ENCODE peak calls at places on chromosome 18, in six cellular contexts. A is T-helper 2 cell; R is nephron progenitor cell; I is stimulated activated CD4-positive, alpha-beta T cell treated with anti-CD3 and anti-CD28 coated beads, Interleukin-15, amount 100 ng/mL, for 1 hour; W is HEK293T; B is islet precursor cell. E is an unnamed sample.

GRCh38 chr18:54647176-54647575 is 56.1 kb downstream of the DYNAP start:
- DNase-seq in A (peak), R (peak), I (no peak), W (peak), B (no peak), E (no peak)

GRCh38 chr18:60385693-60386092 is 13.1 kb upstream of the MC4R start:
- DNase-seq in A (no peak), R (no peak), I (no peak), W (no peak), B (no peak), E (no peak)

GRCh38 chr18:48238636-48239035 is 170.5 kb downstream of the ZBTB7C start:
- DNase-seq in A (no peak), R (no peak), I (no peak), W (no peak), B (no peak), E (no peak)

GRCh38 chr18:45102863-45103262 is 422.2 kb downstream of the SETBP1 start:
- DNase-seq in A (no peak), R (no peak), I (no peak), W (no peak), B (no peak), E (no peak)

GRCh38 chr18:63237486-63237885 is 82.1 kb downstream of the BCL2 start:
- DNase-seq in A (no peak), R (no peak), I (no peak), W (no peak), B (no peak), E (no peak)

GRCh38 chr18:10139783-10140410 is 226.1 kb downstream of the VAPA start:
- DNase-seq in A (no peak), R (no peak), I (no peak), W (no peak), B (peak), E (no peak)

GRCh38 chr18:22170421-22171262 is 1.3 kb downstream of the GATA6 start:
- DNase-seq in A (no peak), R (peak), I (no peak), W (peak), B (peak), E (no peak)

GRCh38 chr18:63322246-63322645 is 2.7 kb upstream of the BCL2 start:
- DNase-seq in A (no peak), R (no peak), I (no peak), W (no peak), B (no peak), E (no peak)

GRCh38 chr18:3804336-3804735 is 354.4 kb downstream of the TGIF1 start:
- DNase-seq in A (no peak), R (no peak), I (no peak), W (no peak), B (no peak), E (no peak)

GRCh38 chr18:13137939-13138821 is 80.4 kb upstream of the LDLRAD4 start:
- DNase-seq in A (peak), R (no peak), I (peak), W (no peak), B (no peak), E (peak)

GRCh38 chr18:22560283-22560627 is 142.5 kb upstream of the CTAGE1 start:
- DNase-seq in A (no peak), R (no peak), I (no peak), W (no peak), B (no peak), E (no peak)

GRCh38 chr18:70931942-70932814 is 643.3 kb downstream of the SOCS6 start:
- DNase-seq in A (peak), R (no peak), I (no peak), W (no peak), B (no peak), E (no peak)

GRCh38 chr18:30016179-30016578 is 1026.4 kb downstream of the DSC3 start:
- DNase-seq in A (no peak), R (no peak), I (no peak), W (no peak), B (peak), E (no peak)

GRCh38 chr18:36849288-36850011 is 20.5 kb downstream of the KIAA1328 start:
- DNase-seq in A (no peak), R (no peak), I (no peak), W (no peak), B (no peak), E (no peak)

GRCh38 chr18:47912794-47913594 is 17.5 kb downstream of the SMAD2 start:
- DNase-seq in A (peak), R (no peak), I (no peak), W (no peak), B (no peak), E (no peak)

GRCh38 chr18:77478619-77479018 is 229.0 kb downstream of the GALR1 start:
- DNase-seq in A (no peak), R (no peak), I (no peak), W (no peak), B (no peak), E (no peak)

GRCh38 chr18:49625021-49625691 is 63.3 kb downstream of the LIPG start:
- DNase-seq in A (no peak), R (no peak), I (no peak), W (no peak), B (peak), E (no peak)

GRCh38 chr18:49747876-49748275 is 65.5 kb downstream of the ACAA2 start:
- DNase-seq in A (no peak), R (no peak), I (no peak), W (no peak), B (peak), E (no peak)

GRCh38 chr18:21996261-21996892 is 173.0 kb upstream of the GATA6 start:
- DNase-seq in A (no peak), R (no peak), I (no peak), W (no peak), B (no peak), E (no peak)

GRCh38 chr18:56246912-56247311 is 391.5 kb downstream of the TXNL1 start:
- DNase-seq in A (no peak), R (no peak), I (no peak), W (no peak), B (no peak), E (no peak)

GRCh38 chr18:47203626-47204464 is 27.7 kb upstream of the IER3IP1 start:
- DNase-seq in A (no peak), R (no peak), I (no peak), W (no peak), B (peak), E (no peak)

GRCh38 chr18:48902023-48902855 is 48.5 kb downstream of the SMAD7 start:
- DNase-seq in A (no peak), R (no peak), I (no peak), W (peak), B (peak), E (no peak)

GRCh38 chr18:30982285-30982992 is 60.1 kb downstream of the DSC3 start:
- DNase-seq in A (no peak), R (no peak), I (no peak), W (no peak), B (no peak), E (no peak)

GRCh38 chr18:74234326-74235171 is 57.2 kb downstream of the CYB5A start:
- DNase-seq in A (no peak), R (no peak), I (no peak), W (no peak), B (peak), E (no peak)

GRCh38 chr18:48330016-48330991 is 78.9 kb downstream of the ZBTB7C start:
- DNase-seq in A (no peak), R (no peak), I (no peak), W (no peak), B (no peak), E (no peak)

GRCh38 chr18:48274301-48274700 is 134.9 kb downstream of the ZBTB7C start:
- DNase-seq in A (no peak), R (no peak), I (no peak), W (no peak), B (no peak), E (no peak)

GRCh38 chr18:3726241-3726951 is 276.4 kb downstream of the TGIF1 start:
- DNase-seq in A (no peak), R (no peak), I (no peak), W (no peak), B (no peak), E (no peak)

GRCh38 chr18:59575995-59576394 is 121.2 kb downstream of the CCBE1 start:
- DNase-seq in A (no peak), R (no peak), I (no peak), W (no peak), B (no peak), E (no peak)

GRCh38 chr18:49094979-49095632 is 144.3 kb upstream of the SMAD7 start:
- DNase-seq in A (peak), R (no peak), I (no peak), W (no peak), B (no peak), E (no peak)

GRCh38 chr18:49098386-49098785 is 147.6 kb upstream of the SMAD7 start:
- DNase-seq in A (no peak), R (no peak), I (no peak), W (no peak), B (no peak), E (no peak)

GRCh38 chr18:13425357-13426095 is 207.0 kb downstream of the LDLRAD4 start:
- DNase-seq in A (peak), R (no peak), I (no peak), W (no peak), B (peak), E (no peak)

GRCh38 chr18:24427484-24427883 is 1.0 kb downstream of the IMPACT start:
- DNase-seq in A (no peak), R (peak), I (no peak), W (peak), B (no peak), E (no peak)

GRCh38 chr18:44682181-44682870 is 1.6 kb downstream of the SETBP1 start:
- DNase-seq in A (no peak), R (peak), I (no peak), W (no peak), B (peak), E (no peak)

GRCh38 chr18:74251297-74252031 is 40.3 kb downstream of the CYB5A start:
- DNase-seq in A (peak), R (no peak), I (no peak), W (no peak), B (no peak), E (no peak)

GRCh38 chr18:2907459-2908145 is 60.8 kb downstream of the EMILIN2 start:
- DNase-seq in A (no peak), R (no peak), I (no peak), W (no peak), B (peak), E (no peak)

GRCh38 chr18:79092869-79093268 is 23.7 kb downstream of the ATP9B start:
- DNase-seq in A (no peak), R (no peak), I (no peak), W (no peak), B (no peak), E (no peak)

GRCh38 chr18:30163573-30163972 is 879.0 kb downstream of the DSC3 start:
- DNase-seq in A (no peak), R (no peak), I (no peak), W (no peak), B (peak), E (no peak)

GRCh38 chr18:4544131-4544530 is 89.0 kb upstream of the DLGAP1 start:
- DNase-seq in A (no peak), R (no peak), I (no peak), W (no peak), B (no peak), E (no peak)

GRCh38 chr18:37711990-37712389 is 146.4 kb upstream of the CELF4 start:
- DNase-seq in A (no peak), R (no peak), I (no peak), W (no peak), B (no peak), E (no peak)

GRCh38 chr18:75218064-75218463 is 7.5 kb downstream of the TSHZ1 start:
- DNase-seq in A (no peak), R (no peak), I (no peak), W (no peak), B (no peak), E (no peak)